ENCODE peak calls at places on chromosome 17, in four cellular contexts. I, C, P and M are unnamed samples.

GRCh38 chr17:16286947-16287562 is 66.2 kb downstream of the CENPV start:
- DNase-seq in I (peak; percentile 82), C (no peak), P (no peak), M (no peak)

GRCh38 chr17:27408891-27409290 is 47.4 kb upstream of the KSR1 start:
- DNase-seq in P (no peak), C (no peak), I (no peak), M (no peak)

GRCh38 chr17:69240201-69240600 is 11.6 kb upstream of the ABCA10 start:
- DNase-seq in P (no peak), C (no peak), I (no peak), M (no peak)

GRCh38 chr17:83064021-83064731 is 15.2 kb upstream of the METRNL start:
- DNase-seq in C (no peak), P (no peak), I (no peak), M (no peak)

GRCh38 chr17:69269174-69269998 is 40.8 kb upstream of the ABCA10 start:
- DNase-seq in P (no peak), C (no peak), I (no peak), M (no peak)

GRCh38 chr17:55114283-55114682 is 145.7 kb downstream of the STXBP4 start:
- DNase-seq in I (no peak), P (no peak), C (no peak), M (no peak)

GRCh38 chr17:55285340-55286301 is 20.9 kb downstream of the HLF start:
- DNase-seq in I (peak; percentile 92), C (no peak), P (no peak), M (peak; percentile 94)

GRCh38 chr17:17787568-17787967 is 49.2 kb downstream of the SREBF1 start:
- DNase-seq in I (no peak), P (no peak), C (no peak), M (no peak)

GRCh38 chr17:32910769-32911168 is 17.2 kb upstream of the TMEM98 start:
- DNase-seq in P (no peak), C (no peak), I (peak; percentile 77), M (no peak)

GRCh38 chr17:17859909-17860760 is 23.3 kb upstream of the SREBF1 start:
- DNase-seq in P (peak; percentile 56), I (peak; percentile 86), C (peak; percentile 69), M (peak; percentile 72)

GRCh38 chr17:34567665-34568064 is 11.7 kb upstream of the TMEM132E start:
- DNase-seq in P (no peak), C (no peak), I (no peak), M (no peak)

GRCh38 chr17:19647697-19648474 is 665 bp upstream of the ALDH3A2 start:
- DNase-seq in C (no peak), I (peak; percentile 78), P (peak; percentile 6), M (peak; percentile 45)

GRCh38 chr17:14119546-14119945 is 50.2 kb downstream of the COX10 start:
- DNase-seq in C (no peak), P (no peak), I (no peak), M (no peak)

GRCh38 chr17:7513850-7514419 is 29.8 kb downstream of the POLR2A start:
- DNase-seq in P (no peak), I (no peak), C (no peak), M (no peak)

GRCh38 chr17:7214300-7215135 is 5.1 kb downstream of the DLG4 start:
- DNase-seq in C (peak; percentile 98), P (peak; percentile 97), I (peak; percentile 99), M (peak; percentile 95)

GRCh38 chr17:41009936-41010335 is 1.0 kb upstream of the KRTAP3-1 start:
- DNase-seq in P (no peak), I (no peak), C (no peak), M (no peak)

GRCh38 chr17:45265823-45266222 is 3.9 kb upstream of the SPATA32 start:
- DNase-seq in C (no peak), I (peak; percentile 87), P (no peak), M (no peak)

GRCh38 chr17:47878203-47879027 is 17.6 kb upstream of the SP2 start:
- DNase-seq in C (no peak), P (no peak), I (no peak), M (no peak)

GRCh38 chr17:58391302-58391984 is 25.9 kb downstream of the RNF43 start:
- DNase-seq in C (no peak), I (peak; percentile 92), P (no peak), M (peak; percentile 99)

GRCh38 chr17:49723423-49723822 is 15.7 kb upstream of the SLC35B1 start:
- DNase-seq in P (no peak), C (no peak), I (no peak), M (no peak)

GRCh38 chr17:48759288-48759687 is 30.7 kb upstream of the HOXB13 start:
- DNase-seq in P (no peak), C (no peak), I (no peak), M (no peak)

GRCh38 chr17:21173543-21173942 is 40.4 kb downstream of the TMEM11 start:
- DNase-seq in I (no peak), P (no peak), C (no peak), M (no peak)

GRCh38 chr17:61581611-61582349 is 9.2 kb downstream of the NACA2 start:
- DNase-seq in P (no peak), C (no peak), I (no peak), M (no peak)

GRCh38 chr17:37844158-37844976 is 79.8 kb upstream of the TBC1D3K start:
- DNase-seq in P (peak; percentile 5), I (peak; percentile 82), C (peak; percentile 6), M (peak; percentile 30)

GRCh38 chr17:30519707-30520106 is 42.5 kb downstream of the GOSR1 start:
- DNase-seq in P (no peak), C (no peak), I (no peak), M (no peak)

GRCh38 chr17:1498869-1499268 is 6.4 kb upstream of the MYO1C start:
- DNase-seq in P (no peak), C (no peak), I (no peak), M (no peak)

GRCh38 chr17:58321571-58322525 is 6.7 kb downstream of the TSPOAP1 start:
- DNase-seq in P (no peak), C (no peak), I (no peak), M (no peak)

GRCh38 chr17:48132375-48132774 is 24.8 kb downstream of the SNX11 start:
- DNase-seq in I (peak; percentile 42), P (no peak), C (no peak), M (no peak)

GRCh38 chr17:81031571-81032550 is 3.1 kb upstream of the BAIAP2 start:
- DNase-seq in P (no peak), I (no peak), C (no peak), M (no peak)

GRCh38 chr17:81033535-81034167 is 1.3 kb upstream of the BAIAP2 start:
- DNase-seq in I (no peak), C (no peak), P (no peak), M (no peak)

GRCh38 chr17:81034168-81034777 is 678 bp upstream of the BAIAP2 start:
- DNase-seq in I (no peak), C (no peak), P (no peak), M (no peak)

GRCh38 chr17:81030726-81031570 is 4.0 kb upstream of the BAIAP2 start:
- DNase-seq in C (no peak), I (no peak), P (no peak), M (no peak)

GRCh38 chr17:81032641-81033422 is 2.1 kb upstream of the BAIAP2 start:
- DNase-seq in P (no peak), I (no peak), C (no peak), M (no peak)
- H3K4me3 ChIP-seq in P (no peak overlapping the region), I (no peak overlapping the region), C (no peak overlapping the region), M (no peak overlapping the region)

GRCh38 chr17:31695456-31696090 is 163.5 kb downstream of the COPRS start:
- DNase-seq in C (no peak), P (no peak), I (no peak), M (no peak)
- H3K27ac ChIP-seq in C (no peak overlapping the region), P (no peak overlapping the region), I (no peak overlapping the region), M (peak overlapping the region; percentile 2)

DNA sequence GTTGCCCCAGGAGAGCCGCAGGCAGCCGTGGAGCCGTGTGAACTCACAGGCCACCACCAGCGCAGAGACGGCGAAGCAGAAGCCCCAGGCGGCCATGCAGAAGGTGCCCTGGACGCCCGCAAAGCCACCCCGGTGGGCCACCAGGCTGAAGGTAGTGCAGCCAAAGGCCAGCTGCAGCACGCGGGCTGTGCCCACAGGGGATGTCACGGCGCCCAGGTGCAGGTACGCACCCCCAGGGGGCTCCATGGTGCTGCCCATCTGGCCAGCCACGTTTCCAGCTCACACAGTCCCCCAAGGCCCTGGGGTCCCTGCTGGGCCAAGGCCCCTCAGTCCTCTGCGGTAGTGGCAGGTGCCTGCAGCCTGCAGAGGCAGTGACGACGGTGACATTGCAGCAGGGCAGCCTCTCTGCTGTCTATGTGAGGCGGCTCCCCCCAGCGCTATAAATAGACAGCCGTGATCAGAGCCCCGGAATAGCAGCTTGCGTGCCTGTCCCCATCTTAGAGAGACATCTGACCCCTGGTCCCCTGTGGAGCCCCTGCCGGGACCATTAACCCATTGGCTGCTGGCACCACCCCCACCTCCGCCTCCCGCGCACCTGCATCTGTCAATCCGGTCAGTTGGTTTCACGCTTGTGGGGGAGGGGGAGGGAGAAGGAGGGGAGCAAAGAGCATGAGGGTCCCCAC is 4.5 kb upstream of the PYCR1 start:
- DNase-seq in I (no peak), C (no peak), P (no peak), M (no peak)
- H3K4me3 ChIP-seq in I (no peak overlapping the region), C (no peak overlapping the region), P (no peak overlapping the region), M (no peak overlapping the region)

GRCh38 chr17:66904760-66905637 is 59.5 kb upstream of the CACNG4 start:
- DNase-seq in I (no peak), C (no peak), P (no peak), M (peak; percentile 22)
- H3K27ac ChIP-seq in I (no peak overlapping the region), C (no peak overlapping the region), P (no peak overlapping the region), M (no peak overlapping the region)

GRCh38 chr17:76434870-76435269 is 18.1 kb downstream of the UBE2O start:
- DNase-seq in C (no peak), I (no peak), P (no peak), M (no peak)

GRCh38 chr17:76439314-76439928 is 13.5 kb downstream of the UBE2O start:
- DNase-seq in I (no peak), P (no peak), C (no peak), M (no peak)

GRCh38 chr17:76438906-76439305 is 14.0 kb downstream of the UBE2O start:
- DNase-seq in I (no peak), C (no peak), P (no peak), M (no peak)

GRCh38 chr17:76440722-76441362 is 12.1 kb downstream of the UBE2O start:
- DNase-seq in C (no peak), I (no peak), P (no peak), M (no peak)

DNA sequence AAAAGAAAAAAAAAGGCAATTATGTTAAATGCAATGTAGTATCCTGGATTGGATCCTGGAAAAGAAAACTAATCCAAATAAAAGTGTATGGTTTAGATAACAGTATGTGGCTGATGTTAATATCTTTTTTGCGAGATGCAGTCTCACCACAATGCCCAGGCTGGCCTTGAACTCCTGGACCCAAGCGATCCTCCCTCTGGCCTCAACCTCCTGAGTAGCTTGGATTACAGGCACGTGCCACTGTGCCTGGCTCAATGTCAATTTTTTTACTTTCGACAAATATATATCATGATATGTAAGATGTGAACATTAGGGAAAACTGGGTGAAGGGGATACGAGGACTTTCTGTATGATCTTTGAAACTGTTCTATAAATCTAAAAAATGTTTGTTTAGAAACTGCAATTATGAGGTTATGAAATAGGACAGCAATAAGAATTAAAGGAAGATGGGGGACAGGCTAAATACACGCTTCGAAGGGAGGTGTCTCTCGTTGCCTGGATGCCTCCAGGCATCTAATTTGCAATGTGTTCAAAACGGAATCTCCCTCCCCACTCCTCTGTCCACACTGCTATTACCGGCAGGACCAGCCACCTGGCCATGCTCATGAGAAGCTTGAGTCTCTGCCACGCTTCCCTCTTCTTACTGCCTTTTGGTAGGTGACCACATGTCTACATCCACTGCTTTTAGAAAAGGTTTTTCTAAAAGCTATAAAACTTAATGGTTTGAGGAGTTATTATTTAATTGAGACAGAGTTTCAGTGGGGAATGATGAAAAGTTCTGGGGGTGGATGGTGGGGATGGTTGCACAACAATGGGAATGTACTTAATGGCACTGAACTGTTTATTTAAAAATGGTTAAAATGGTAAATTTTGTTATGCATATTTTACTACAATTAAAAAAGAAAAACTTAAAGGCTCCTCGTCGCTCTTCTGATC is 15.2 kb downstream of the UBE2O start:
- DNase-seq in I (no peak), C (no peak), P (no peak), M (no peak)
- H3K4me3 ChIP-seq in I (no peak overlapping the region), C (no peak overlapping the region), P (no peak overlapping the region), M (no peak overlapping the region)